ENCODE peak calls at places on chromosome 2, in five cellular contexts. C is GM06990, B is fibroblast of lung, Q is fibroblast of mammary gland, U is mucosa of descending colon. I is an unnamed sample.

GRCh38 chr2:39851691-39852110 is 72.6 kb upstream of the THUMPD2 start:
- DNase-seq in C (no peak), B (peak; percentile 70), Q (peak; percentile 50), U (no peak), I (peak; percentile 57)

GRCh38 chr2:33372940-33373553 is 103.4 kb upstream of the RASGRP3 start:
- DNase-seq in C (no peak), B (no peak), Q (peak; percentile 45), U (no peak), I (peak; percentile 32)

GRCh38 chr2:240322231-240322955 is 113.1 kb upstream of the GPC1 start:
- DNase-seq in C (no peak), B (peak; percentile 70), Q (peak; percentile 63), U (no peak), I (no peak)

GRCh38 chr2:218161639-218162038 is 5.1 kb downstream of the CXCR1 start:
- DNase-seq in C (no peak), B (no peak), Q (no peak), U (no peak), I (no peak)

GRCh38 chr2:151043484-151043883 is 218.2 kb downstream of the RBM43 start:
- DNase-seq in C (no peak), B (peak; percentile 71), Q (peak; percentile 86), U (no peak), I (peak; percentile 81)

GRCh38 chr2:206984206-206984605 is 44.9 kb downstream of the CPO start:
- DNase-seq in C (no peak), B (peak; percentile 87), Q (peak; percentile 75), U (no peak), I (peak; percentile 68)

GRCh38 chr2:145034511-145034910 is 514.6 kb upstream of the ZEB2 start:
- DNase-seq in C (no peak), B (no peak), Q (no peak), U (no peak), I (no peak)

GRCh38 chr2:190994148-190994547 is 19.8 kb downstream of the STAT1 start:
- DNase-seq in C (no peak), B (no peak), Q (no peak), U (no peak), I (no peak)

GRCh38 chr2:127893494-127893893 is 7.7 kb upstream of the AMMECR1L start:
- DNase-seq in C (no peak), B (no peak), Q (no peak), U (no peak), I (no peak)

DNA sequence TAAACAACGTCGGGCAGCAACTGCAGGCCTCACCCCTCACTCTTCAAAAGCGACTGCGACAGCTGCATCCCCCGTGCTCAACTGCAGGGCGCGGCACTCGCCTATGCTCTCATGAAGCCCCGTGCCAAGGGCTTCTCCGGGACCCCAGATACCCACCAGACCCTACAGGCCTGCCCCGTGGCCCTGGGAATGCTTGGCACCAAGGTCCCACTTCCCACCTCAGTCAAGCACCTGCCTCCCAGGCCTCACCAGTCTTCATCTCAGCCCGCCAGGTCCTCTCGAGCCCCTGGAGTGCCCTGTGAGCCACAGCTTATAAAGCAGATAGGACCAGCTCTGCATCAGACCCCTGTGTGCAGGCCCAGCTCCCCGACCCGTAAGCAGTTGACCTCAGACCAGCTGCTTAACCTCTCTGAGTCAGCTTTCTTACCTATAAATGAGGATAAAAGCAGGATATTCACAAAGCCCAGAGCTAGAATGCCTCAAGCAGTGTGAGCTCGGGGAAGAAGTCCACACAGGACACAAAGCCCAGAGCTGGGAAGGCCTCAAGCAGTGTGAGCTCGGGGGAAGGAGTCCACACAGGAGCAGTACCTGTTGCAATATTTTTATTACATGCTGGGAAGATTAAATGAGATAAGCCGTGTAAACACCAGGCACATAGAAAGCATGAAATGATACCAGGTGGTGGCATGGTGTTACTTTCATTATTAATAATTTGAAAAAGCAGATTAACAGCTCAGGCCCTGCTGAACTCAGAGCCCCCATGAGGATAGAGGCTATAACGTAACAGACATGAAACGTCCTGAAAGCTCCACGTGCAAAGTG is 96.9 kb downstream of the HDAC4 start:
- DNase-seq in C (peak; percentile 66), B (no peak), Q (no peak), U (peak; percentile 46), I (no peak)
- H3K4me3 ChIP-seq in C (no peak overlapping the region), B (no peak overlapping the region), Q (no peak overlapping the region), U (no peak overlapping the region), I (no peak overlapping the region)

GRCh38 chr2:7084601-7085000 is 167.4 kb downstream of the RNF144A start:
- DNase-seq in C (no peak), B (no peak), Q (no peak), U (no peak), I (peak; percentile 37)

GRCh38 chr2:7089284-7089683 is 172.1 kb downstream of the RNF144A start:
- DNase-seq in C (no peak), B (no peak), Q (no peak), U (no peak), I (no peak)

DNA sequence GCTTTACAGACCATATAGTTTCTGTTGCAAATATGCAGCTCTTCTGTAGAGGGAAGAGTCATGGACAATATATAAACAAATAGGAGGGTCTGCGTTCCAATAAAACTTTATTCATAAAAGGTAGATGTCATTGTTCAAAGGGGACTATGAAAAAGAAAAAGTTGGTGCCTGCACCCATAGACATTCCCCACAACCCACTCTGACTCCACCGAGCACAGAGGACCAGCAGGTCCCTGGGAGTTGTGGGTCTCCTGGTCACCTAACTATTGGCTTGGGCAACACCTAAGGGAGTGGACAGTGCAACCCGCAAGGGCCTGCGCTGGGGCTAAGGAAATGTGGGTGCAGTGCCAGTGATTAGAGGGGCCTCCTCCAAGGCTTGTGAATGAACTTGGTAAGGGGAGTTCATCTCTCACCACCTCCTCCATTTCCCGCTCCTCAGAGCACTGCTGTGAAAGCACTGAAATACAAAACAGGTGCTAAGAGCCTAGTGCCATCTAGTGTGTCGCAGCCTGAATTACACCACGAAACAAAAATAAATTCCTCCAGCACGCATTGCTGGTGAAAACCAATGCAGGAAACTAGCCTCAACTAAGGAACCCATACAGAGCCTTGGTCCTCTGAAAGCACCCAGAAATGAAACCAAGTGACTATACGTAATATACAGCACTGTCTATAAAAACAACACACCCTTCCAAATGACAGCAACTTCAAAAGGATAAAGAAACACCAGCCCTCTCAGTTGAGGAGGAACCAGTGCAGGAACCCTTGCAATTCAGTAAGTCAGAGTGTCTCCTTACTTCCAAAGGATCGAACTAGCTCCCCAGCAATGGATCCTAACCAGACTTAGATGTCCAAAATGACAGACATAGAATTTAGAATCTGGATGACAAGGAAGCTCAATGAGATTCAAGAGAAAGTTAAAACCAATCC is 166.6 kb downstream of the RNF144A start:
- DNase-seq in C (peak; percentile 36), B (peak; percentile 41), Q (peak; percentile 54), U (no peak), I (peak; percentile 54)
- TF ChIP-seq CTCF in C (peak; percentile 72), B (peak; percentile 63), Q (peak; percentile 71), U (no peak), I (peak; percentile 69)

DNA sequence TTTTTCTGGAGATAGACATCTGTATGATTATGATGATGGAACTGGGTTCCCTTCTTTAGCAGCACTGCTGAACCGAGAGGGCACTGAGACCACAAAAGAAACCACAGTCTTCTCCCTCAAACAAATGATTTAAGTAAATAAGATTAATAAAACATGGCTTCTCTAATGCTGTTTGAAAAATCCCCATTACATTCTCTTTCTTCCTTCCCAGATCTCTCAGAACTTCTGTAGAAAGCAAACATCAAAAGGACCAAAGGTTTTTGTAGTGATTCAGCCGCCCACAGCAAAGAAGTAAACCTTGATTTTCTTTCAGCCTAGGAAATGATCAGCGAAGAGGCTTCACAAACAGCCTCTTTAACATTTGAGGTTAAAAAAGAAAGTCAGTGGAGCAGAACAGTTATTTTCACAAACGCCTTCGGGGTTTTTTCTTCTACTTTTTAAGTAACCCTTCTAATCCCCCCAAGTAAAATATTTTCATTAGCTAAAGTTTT is 89.4 kb downstream of the UPP2 start:
- DNase-seq in C (peak; percentile 70), B (no peak), Q (no peak), U (no peak), I (peak; percentile 80)
- H3K4me3 ChIP-seq in C (no peak overlapping the region), B (no peak overlapping the region), Q (no peak overlapping the region), U (no peak overlapping the region), I (no peak overlapping the region)

DNA sequence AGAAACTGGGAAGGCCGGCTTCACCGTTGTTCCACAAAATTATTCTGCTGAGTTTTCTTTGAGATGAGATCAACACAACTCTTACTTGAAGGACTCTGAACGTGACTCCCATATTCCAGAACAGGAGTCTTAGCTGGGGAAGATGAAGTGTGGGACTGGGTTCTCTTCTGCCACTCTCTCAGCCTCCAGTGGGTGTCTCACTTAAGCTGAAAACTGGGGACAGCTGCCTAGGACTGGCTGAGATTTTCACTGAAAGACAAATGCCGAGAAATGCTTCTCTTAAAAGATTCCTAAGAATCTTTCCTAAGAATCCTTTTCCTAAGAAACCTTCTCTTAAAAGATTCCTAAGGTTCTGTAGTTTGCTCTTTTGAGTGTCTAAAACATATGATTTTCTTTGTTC is 156.6 kb upstream of the LHCGR start:
- DNase-seq in C (no peak), B (no peak), Q (no peak), U (no peak), I (no peak)
- TF ChIP-seq CTCF in C (peak; percentile 15), B (no peak), Q (no peak), U (no peak), I (no peak)

GRCh38 chr2:106140091-106140490 is 54.0 kb downstream of the UXS1 start:
- DNase-seq in C (no peak), B (no peak), Q (no peak), U (no peak), I (no peak)

GRCh38 chr2:106140913-106141312 is 53.2 kb downstream of the UXS1 start:
- DNase-seq in C (no peak), B (no peak), Q (no peak), U (no peak), I (no peak)

GRCh38 chr2:106138904-106139574 is 55.1 kb downstream of the UXS1 start:
- DNase-seq in C (no peak), B (no peak), Q (no peak), U (no peak), I (no peak)

GRCh38 chr2:106139575-106139935 is 54.5 kb downstream of the UXS1 start:
- DNase-seq in C (no peak), B (no peak), Q (no peak), U (no peak), I (no peak)

DNA sequence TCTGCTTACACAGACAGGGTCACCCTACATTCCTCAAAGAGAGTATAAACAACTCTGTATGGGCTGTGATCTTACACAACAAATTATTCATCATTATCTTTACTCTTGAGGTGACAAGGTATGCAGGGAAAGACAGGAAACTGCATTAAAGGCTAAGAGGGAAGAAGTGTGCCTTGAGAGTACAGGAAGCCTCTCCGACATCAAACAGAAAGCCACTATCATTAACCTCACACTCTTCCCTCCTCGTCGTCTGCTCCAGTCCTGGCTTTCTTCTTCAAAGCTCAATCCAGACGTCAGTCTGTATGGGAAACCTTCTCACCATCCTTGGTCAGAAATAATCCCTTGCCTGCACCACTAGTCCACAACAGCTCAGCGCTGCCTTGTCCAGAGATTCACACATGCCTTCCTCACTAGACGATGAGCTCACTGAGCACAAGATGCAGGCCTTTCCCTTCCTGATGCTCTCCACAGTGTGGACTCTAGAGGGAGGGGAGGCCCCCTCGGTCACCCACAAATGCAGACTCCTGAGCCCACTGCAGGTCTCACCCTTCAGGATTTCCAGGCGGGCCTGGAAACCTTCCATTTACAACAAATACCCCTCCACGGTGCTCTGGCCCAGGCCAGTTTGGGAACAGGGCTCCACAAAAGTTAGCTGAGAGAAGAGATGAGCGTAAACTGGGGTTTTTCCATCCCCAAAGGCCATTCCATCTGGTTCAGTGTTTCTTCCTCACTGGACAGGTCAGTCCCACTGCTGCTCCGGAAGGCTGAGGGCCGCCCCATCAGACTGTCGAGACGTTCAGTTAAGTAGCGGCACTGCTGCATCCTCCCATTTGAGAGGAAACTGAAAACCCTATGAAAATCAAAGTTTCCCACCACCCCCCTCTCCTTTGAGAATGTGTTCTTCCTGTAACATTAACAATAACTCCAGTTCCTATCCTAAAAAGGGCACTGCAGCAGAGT is 55.9 kb downstream of the UXS1 start:
- DNase-seq in C (no peak), B (peak; percentile 14), Q (no peak), U (no peak), I (no peak)
- H3K4me3 ChIP-seq in C (no peak overlapping the region), B (no peak overlapping the region), Q (no peak overlapping the region), U (no peak overlapping the region), I (no peak overlapping the region)